ENCODE peak calls at places on chromosomes 5 and 9, in nine cellular contexts. A is aorta; P is uterus; S is Panc1; B is neural progenitor cell; O is CD8-positive, alpha-beta T cell; R is cardiac muscle cell; L is left ventricle myocardium inferior; Y is colonic mucosa. G is an unnamed sample. For H3K4me1, the result is how much of the 10 kb centered on the place peaks cover.

GRCh38 chr5:178651046-178651810 is 24.4 kb upstream of the CLK4 start:
- DNase-seq in P (no peak), Y (no peak), A (no peak), O (no peak), B (no peak), S (no peak), L (no peak), R (peak), G (no peak)

GRCh38 chr5:123881791-123882244 is 369.8 kb downstream of the CSNK1G3 start:
- DNase-seq in L (no peak), O (no peak), R (peak), Y (no peak), P (no peak), S (no peak), A (no peak), B (no peak), G (no peak)

GRCh38 chr5:135332519-135333150 is 66.4 kb downstream of the MACROH2A1 start:
- DNase-seq in S (peak), A (no peak), P (no peak), L (no peak), B (peak), Y (no peak), O (no peak), R (peak), G (no peak)

GRCh38 chr5:14673443-14673842 is 8.9 kb downstream of the OTULIN start:
- DNase-seq in O (no peak), L (no peak), A (no peak), P (no peak), B (no peak), S (no peak), R (no peak), Y (no peak), G (no peak)

GRCh38 chr5:92552206-92553160 is 1028.5 kb downstream of the NR2F1-AS1 start:
- DNase-seq in S (peak), Y (no peak), L (no peak), B (no peak), O (no peak), P (no peak), A (no peak), R (peak), G (no peak)

GRCh38 chr9:36995927-36996471 is 38.1 kb downstream of the PAX5 start:
- DNase-seq in S (peak), R (peak), L (peak), A (no peak), Y (peak), B (peak), P (no peak), O (peak), G (peak)

GRCh38 chr9:117775576-117775975 is 71.4 kb downstream of the TLR4 start:
- DNase-seq in O (no peak), L (no peak), R (no peak), S (no peak), P (no peak), B (no peak), A (no peak), Y (no peak), G (no peak)

GRCh38 chr9:88814521-88815101 is 176.7 kb upstream of the S1PR3 start:
- DNase-seq in R (peak), B (no peak), Y (no peak), L (peak), P (no peak), O (no peak), A (peak), S (no peak), G (no peak)

GRCh38 chr9:32839013-32839442 is 55.7 kb downstream of the TMEM215 start:
- DNase-seq in S (no peak), L (no peak), O (no peak), R (no peak), B (no peak), A (no peak), P (no peak), Y (peak), G (no peak)

GRCh38 chr9:121393318-121393717 is 23.3 kb upstream of the STOM start:
- DNase-seq in S (no peak), B (no peak), P (no peak), A (no peak), O (no peak), Y (no peak), R (no peak), L (no peak), G (no peak)

GRCh38 chr5:10958728-10959127 is 197.7 kb upstream of the DAP start:
- DNase-seq in O (no peak), P (no peak), S (no peak), B (no peak), R (no peak), Y (no peak), A (no peak), L (no peak), G (no peak)

GRCh38 chr9:86353591-86354047 is 591 bp downstream of the TUT7 start:
- DNase-seq in L (no peak), O (no peak), Y (peak), S (no peak), P (no peak), R (peak), A (no peak), B (no peak), G (no peak)

GRCh38 chr9:99180662-99181061 is 41.1 kb downstream of the ALG2 start:
- DNase-seq in S (no peak), R (no peak), O (no peak), B (no peak), P (no peak), L (no peak), A (no peak), Y (no peak), G (no peak)

GRCh38 chr9:99183616-99184015 is 38.1 kb downstream of the ALG2 start:
- DNase-seq in R (no peak), P (no peak), B (no peak), Y (no peak), A (no peak), O (no peak), L (no peak), S (no peak), G (no peak)

GRCh38 chr9:99181206-99181605 is 40.5 kb downstream of the ALG2 start:
- DNase-seq in S (no peak), L (no peak), P (no peak), B (no peak), R (peak), O (no peak), A (no peak), Y (no peak), G (no peak)

GRCh38 chr9:99180199-99180598 is 41.5 kb downstream of the ALG2 start:
- DNase-seq in L (no peak), S (no peak), A (no peak), P (no peak), O (no peak), Y (no peak), B (no peak), R (no peak), G (no peak)

DNA sequence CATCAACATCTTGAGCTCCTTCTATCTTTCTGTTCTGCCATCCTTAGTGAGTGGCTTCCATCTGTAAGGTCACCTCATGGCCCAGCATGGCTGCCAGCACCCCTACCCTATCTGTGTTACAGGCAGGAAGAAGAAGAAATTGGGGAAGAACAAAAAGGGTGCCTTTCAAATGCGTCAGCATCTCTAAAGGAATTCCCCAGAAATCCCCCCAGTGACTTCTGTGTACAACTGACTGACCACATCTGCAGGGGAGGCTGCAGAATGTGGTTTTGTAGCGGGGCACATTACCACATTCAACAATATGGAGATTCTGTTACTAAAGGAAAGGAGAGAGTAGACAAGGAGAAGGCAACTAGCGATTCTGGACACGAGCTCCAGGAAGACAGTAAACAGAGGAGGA is 40.1 kb downstream of the ALG2 start:
- DNase-seq in A (no peak), B (no peak), P (no peak), S (no peak), R (peak), Y (no peak), L (no peak), O (no peak), G (no peak)
- H3K4me3 ChIP-seq in A (no peak), B (no peak), P (no peak), S (no peak), R (no peak), Y (no peak), L (no peak), O (no peak), G (no peak)

GRCh38 chr9:101072259-101072658 is 43.7 kb downstream of the PLPPR1 start:
- DNase-seq in P (no peak), Y (no peak), R (no peak), B (no peak), O (no peak), L (no peak), A (no peak), S (no peak), G (no peak)
- H3K4me1 ChIP-seq in P (under half), Y (under half), R (under half), B (under half), O (under half), L (under half), A (under half), S (under half), G (under half)

GRCh38 chr5:71596169-71596568 is 9.0 kb downstream of the MCCC2 start:
- DNase-seq in L (no peak), R (no peak), B (no peak), A (no peak), S (no peak), O (no peak), P (no peak), Y (no peak), G (no peak)

GRCh38 chr5:71601222-71602026 is 14.3 kb downstream of the MCCC2 start:
- DNase-seq in Y (peak), L (no peak), O (peak), S (peak), A (no peak), P (peak), B (peak), R (peak), G (no peak)

GRCh38 chr5:71597001-71597400 is 9.9 kb downstream of the MCCC2 start:
- DNase-seq in L (no peak), A (no peak), P (no peak), R (no peak), B (no peak), Y (no peak), O (no peak), S (no peak), G (no peak)

DNA sequence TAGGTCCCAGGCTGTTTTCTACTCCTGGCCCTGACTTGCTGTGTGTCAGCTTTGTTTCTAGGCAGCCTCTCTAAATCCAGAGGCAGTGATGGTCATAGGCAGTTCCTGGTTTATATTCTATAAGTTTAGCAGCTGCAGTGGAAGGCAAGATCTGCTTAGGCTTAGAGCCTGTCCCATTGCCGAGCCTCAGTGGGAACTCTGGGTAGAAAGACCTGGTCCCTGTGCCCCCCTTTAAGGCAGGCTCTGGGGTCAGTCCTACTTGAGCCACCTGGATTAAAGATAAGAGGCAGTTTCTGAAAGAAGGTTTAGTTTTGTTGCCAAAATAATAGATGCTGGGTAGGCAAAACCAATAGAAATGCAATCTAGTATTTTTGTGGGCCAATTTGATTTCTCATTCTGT is 13.6 kb downstream of the MCCC2 start:
- DNase-seq in O (no peak), A (no peak), R (peak), Y (no peak), S (no peak), P (no peak), B (no peak), L (no peak), G (no peak)
- H3K4me3 ChIP-seq in O (no peak), A (no peak), R (no peak), Y (no peak), S (no peak), P (no peak), B (no peak), L (no peak), G (no peak)

GRCh38 chr5:39427633-39428032 is 2.9 kb upstream of the DAB2 start:
- DNase-seq in A (no peak), R (no peak), O (no peak), S (no peak), L (no peak), Y (no peak), B (no peak), P (no peak), G (no peak)

GRCh38 chr5:39432687-39433086 is 7.9 kb upstream of the DAB2 start:
- DNase-seq in R (no peak), Y (no peak), S (no peak), B (no peak), P (no peak), L (no peak), O (no peak), A (no peak), G (no peak)

GRCh38 chr5:39428639-39429038 is 3.9 kb upstream of the DAB2 start:
- DNase-seq in R (no peak), P (no peak), A (no peak), B (no peak), L (no peak), Y (no peak), O (no peak), S (no peak), G (no peak)

GRCh38 chr5:39433123-39433522 is 8.3 kb upstream of the DAB2 start:
- DNase-seq in R (no peak), Y (no peak), O (no peak), S (no peak), L (no peak), B (no peak), P (no peak), A (no peak), G (no peak)

GRCh38 chr5:39430461-39430860 is 5.7 kb upstream of the DAB2 start:
- DNase-seq in Y (no peak), B (no peak), P (no peak), O (no peak), A (no peak), L (no peak), S (no peak), R (no peak), G (no peak)
- H3K4me1 ChIP-seq in Y (under half), B (under half), P (under half), O (under half), A (under half), L (under half), S (under half), R (under half), G (under half)

DNA sequence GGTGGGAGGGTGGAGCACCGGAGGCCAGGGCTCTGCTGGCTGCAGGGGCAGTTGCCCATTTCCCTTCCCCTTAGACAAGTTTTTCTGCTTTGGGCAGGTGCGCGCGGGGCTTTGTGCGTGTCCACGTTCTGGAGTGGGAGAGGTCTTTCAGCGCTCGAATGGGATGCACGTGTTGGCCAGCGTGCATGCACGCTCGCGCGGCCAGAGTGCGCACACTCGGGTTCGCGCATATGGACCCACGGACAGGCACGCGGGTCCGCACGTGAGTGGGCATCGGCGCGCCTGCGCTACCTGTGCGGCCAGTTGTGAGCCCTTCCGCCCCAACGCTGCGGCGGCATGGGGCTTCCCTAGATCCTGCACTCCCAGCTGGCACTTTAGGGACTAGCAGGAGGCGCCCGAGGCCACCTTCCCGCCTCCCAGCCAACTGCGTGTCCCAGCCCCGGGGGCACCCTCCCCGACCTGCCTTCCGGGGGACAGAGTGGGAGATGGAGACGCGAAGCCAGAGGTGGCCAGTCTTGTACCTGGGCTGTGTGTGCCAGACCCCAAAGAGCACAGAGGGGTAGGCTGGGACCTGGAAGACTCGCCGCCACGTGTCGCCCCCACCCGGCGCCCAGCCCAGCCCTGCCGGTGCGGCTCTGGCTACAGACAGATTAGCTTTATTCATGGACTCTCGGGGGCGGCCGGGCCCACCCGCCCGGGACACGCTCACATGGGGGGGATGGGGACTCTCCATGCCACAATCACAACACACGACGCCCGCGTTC is 9.8 kb upstream of the GPRIN1 start:
- DNase-seq in A (no peak), L (no peak), R (no peak), B (no peak), O (no peak), S (no peak), Y (no peak), P (no peak), G (no peak)
- H3K4me3 ChIP-seq in A (no peak), L (peak), R (no peak), B (peak), O (peak), S (peak), Y (no peak), P (no peak), G (no peak)

GRCh38 chr9:114383866-114384231 is 3.9 kb downstream of the AKNA start:
- DNase-seq in Y (no peak), P (no peak), S (no peak), O (no peak), L (no peak), R (no peak), A (no peak), B (no peak), G (no peak)

GRCh38 chr9:114386361-114386885 is 1.4 kb downstream of the AKNA start:
- DNase-seq in B (no peak), S (no peak), L (no peak), A (no peak), Y (no peak), O (no peak), P (no peak), R (no peak), G (no peak)

GRCh38 chr9:114382951-114383865 is 4.6 kb downstream of the AKNA start:
- DNase-seq in L (no peak), P (peak), A (peak), S (no peak), R (peak), O (peak), Y (no peak), B (peak), G (peak)

GRCh38 chr9:114385412-114386181 is 2.2 kb downstream of the AKNA start:
- DNase-seq in O (peak), P (peak), L (peak), A (peak), Y (peak), S (no peak), R (peak), B (no peak), G (peak)

DNA sequence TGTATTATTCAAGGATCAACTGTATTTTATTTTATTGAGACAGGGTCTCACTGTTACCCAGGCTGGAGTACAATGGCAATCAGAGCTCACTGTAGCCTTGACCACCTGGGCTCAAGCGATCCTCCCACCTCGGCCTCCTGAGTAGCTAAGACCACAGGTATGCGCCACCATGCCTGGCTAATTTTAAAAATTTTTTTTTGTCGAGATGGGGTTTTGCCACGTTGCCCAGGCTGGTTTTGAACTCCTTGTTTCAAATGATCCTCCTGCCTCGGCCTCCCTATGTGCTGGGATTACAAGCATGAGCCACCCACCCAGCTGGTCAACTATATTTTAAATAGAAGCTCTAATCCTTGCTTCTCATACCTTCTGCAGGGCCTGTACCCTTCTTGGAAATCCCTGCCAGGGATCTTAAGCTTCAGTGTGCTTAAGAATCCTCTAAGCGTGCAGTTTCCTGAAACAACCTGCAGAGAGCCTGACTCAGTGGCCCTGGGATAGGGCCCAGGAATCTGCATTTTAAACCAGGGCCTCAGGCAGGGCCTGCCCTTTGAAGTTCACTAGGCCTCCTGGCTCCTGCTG is 2.9 kb downstream of the AKNA start:
- DNase-seq in P (no peak), Y (no peak), R (no peak), L (no peak), B (no peak), S (no peak), O (no peak), A (no peak), G (peak)
- H3K4me1 ChIP-seq in P (under half), Y (under half), R (under half), L (half or more), B (under half), S (under half), O (half or more), A (under half), G (under half)

GRCh38 chr9:113499876-113500497 is 36.5 kb downstream of the RGS3 start:
- DNase-seq in Y (no peak), B (no peak), O (no peak), P (no peak), L (no peak), R (no peak), S (no peak), A (no peak), G (no peak)

GRCh38 chr9:113499153-113499875 is 35.8 kb downstream of the RGS3 start:
- DNase-seq in B (no peak), Y (no peak), A (no peak), P (no peak), L (no peak), O (no peak), R (no peak), S (no peak), G (no peak)

GRCh38 chr9:113502427-113503008 is 39.0 kb downstream of the RGS3 start:
- DNase-seq in Y (no peak), O (no peak), A (no peak), P (no peak), R (no peak), S (no peak), L (no peak), B (no peak), G (no peak)

GRCh38 chr9:113501821-113502220 is 38.3 kb downstream of the RGS3 start:
- DNase-seq in L (no peak), O (no peak), P (no peak), B (no peak), A (no peak), Y (no peak), S (no peak), R (no peak), G (no peak)

GRCh38 chr9:113501129-113501686 is 37.7 kb downstream of the RGS3 start:
- DNase-seq in O (no peak), S (no peak), P (peak), R (no peak), A (no peak), Y (no peak), B (peak), L (no peak), G (no peak)
- H3K4me3 ChIP-seq in O (no peak), S (no peak), P (peak), R (no peak), A (no peak), Y (no peak), B (no peak), L (peak), G (peak)

G was measured in right lobe of liver.